ENCODE peak calls at places on chromosomes 4 and X, in nine cellular contexts. One of them, this sample, is unnamed.

GRCh38 chr4:108846568-108846967 is 83.7 kb upstream of the ETNPPL start:
- DNase-seq in WTC11: no peak
- DNase-seq in activated naive CD4-positive, alpha-beta T cell treated with anti-CD3 and anti-CD28 coated beads for 36 hours: no peak
- DNase-seq in stimulated activated CD4-positive, alpha-beta T cell treated with anti-CD3 and anti-CD28 coated beads, Interleukin-1b, Interleukin-23, amount 100 ng/mL, for 1 hour: no peak
- DNase-seq in MCF 10A: no peak
- DNase-seq in A549: no peak
- DNase-seq in endothelial cell: no peak
- DNase-seq in activated gamma-delta T cell treated with Interleukin-2 at 50 U/mL for 16 hours: no peak
- DNase-seq in T-helper 9 cell: no peak
- DNase-seq in this sample: no peak

GRCh38 chr4:31580843-31581242 is 860.7 kb downstream of the PCDH7 start:
- DNase-seq in WTC11: no peak
- DNase-seq in activated naive CD4-positive, alpha-beta T cell treated with anti-CD3 and anti-CD28 coated beads for 36 hours: no peak
- DNase-seq in stimulated activated CD4-positive, alpha-beta T cell treated with anti-CD3 and anti-CD28 coated beads, Interleukin-1b, Interleukin-23, amount 100 ng/mL, for 1 hour: no peak
- DNase-seq in MCF 10A: no peak
- DNase-seq in A549: no peak
- DNase-seq in endothelial cell: no peak
- DNase-seq in activated gamma-delta T cell treated with Interleukin-2 at 50 U/mL for 16 hours: no peak
- DNase-seq in T-helper 9 cell: no peak
- DNase-seq in this sample: no peak

GRCh38 chr4:153936121-153936520 is 147.2 kb upstream of the SFRP2 start:
- DNase-seq in WTC11: no peak
- DNase-seq in activated naive CD4-positive, alpha-beta T cell treated with anti-CD3 and anti-CD28 coated beads for 36 hours: no peak
- DNase-seq in stimulated activated CD4-positive, alpha-beta T cell treated with anti-CD3 and anti-CD28 coated beads, Interleukin-1b, Interleukin-23, amount 100 ng/mL, for 1 hour: no peak
- DNase-seq in MCF 10A: no peak
- DNase-seq in A549: no peak
- DNase-seq in endothelial cell: no peak
- DNase-seq in activated gamma-delta T cell treated with Interleukin-2 at 50 U/mL for 16 hours: no peak
- DNase-seq in T-helper 9 cell: no peak
- DNase-seq in this sample: no peak

GRCh38 chr4:73704314-73705055 is 35.9 kb upstream of the CXCL8 start:
- DNase-seq in WTC11: no peak
- DNase-seq in activated naive CD4-positive, alpha-beta T cell treated with anti-CD3 and anti-CD28 coated beads for 36 hours: no peak
- DNase-seq in stimulated activated CD4-positive, alpha-beta T cell treated with anti-CD3 and anti-CD28 coated beads, Interleukin-1b, Interleukin-23, amount 100 ng/mL, for 1 hour: no peak
- DNase-seq in MCF 10A: peak
- DNase-seq in A549: peak
- DNase-seq in endothelial cell: no peak
- DNase-seq in activated gamma-delta T cell treated with Interleukin-2 at 50 U/mL for 16 hours: no peak
- DNase-seq in T-helper 9 cell: no peak
- DNase-seq in this sample: peak

GRCh38 chr4:100379583-100380105 is 138.2 kb downstream of the EMCN start:
- DNase-seq in WTC11: no peak
- DNase-seq in activated naive CD4-positive, alpha-beta T cell treated with anti-CD3 and anti-CD28 coated beads for 36 hours: no peak
- DNase-seq in stimulated activated CD4-positive, alpha-beta T cell treated with anti-CD3 and anti-CD28 coated beads, Interleukin-1b, Interleukin-23, amount 100 ng/mL, for 1 hour: no peak
- DNase-seq in MCF 10A: peak
- DNase-seq in A549: no peak
- DNase-seq in endothelial cell: no peak
- DNase-seq in activated gamma-delta T cell treated with Interleukin-2 at 50 U/mL for 16 hours: no peak
- DNase-seq in T-helper 9 cell: no peak
- DNase-seq in this sample: peak

GRCh38 chr4:158810487-158811215 is 41.8 kb downstream of the FNIP2 start:
- DNase-seq in WTC11: no peak
- DNase-seq in activated naive CD4-positive, alpha-beta T cell treated with anti-CD3 and anti-CD28 coated beads for 36 hours: peak
- DNase-seq in stimulated activated CD4-positive, alpha-beta T cell treated with anti-CD3 and anti-CD28 coated beads, Interleukin-1b, Interleukin-23, amount 100 ng/mL, for 1 hour: no peak
- DNase-seq in MCF 10A: peak
- DNase-seq in A549: peak
- DNase-seq in endothelial cell: no peak
- DNase-seq in activated gamma-delta T cell treated with Interleukin-2 at 50 U/mL for 16 hours: no peak
- DNase-seq in T-helper 9 cell: no peak
- DNase-seq in this sample: peak

GRCh38 chrX:40700640-40701342 is 34.6 kb downstream of the MED14 start:
- DNase-seq in WTC11: no peak
- DNase-seq in activated naive CD4-positive, alpha-beta T cell treated with anti-CD3 and anti-CD28 coated beads for 36 hours: no peak
- DNase-seq in stimulated activated CD4-positive, alpha-beta T cell treated with anti-CD3 and anti-CD28 coated beads, Interleukin-1b, Interleukin-23, amount 100 ng/mL, for 1 hour: no peak
- DNase-seq in MCF 10A: no peak
- DNase-seq in A549: no peak
- DNase-seq in endothelial cell: no peak
- DNase-seq in activated gamma-delta T cell treated with Interleukin-2 at 50 U/mL for 16 hours: no peak
- DNase-seq in T-helper 9 cell: no peak
- DNase-seq in this sample: no peak

GRCh38 chrX:43836435-43837184 is 45.6 kb downstream of the MAOB start:
- DNase-seq in WTC11: no peak
- DNase-seq in activated naive CD4-positive, alpha-beta T cell treated with anti-CD3 and anti-CD28 coated beads for 36 hours: no peak
- DNase-seq in stimulated activated CD4-positive, alpha-beta T cell treated with anti-CD3 and anti-CD28 coated beads, Interleukin-1b, Interleukin-23, amount 100 ng/mL, for 1 hour: no peak
- DNase-seq in MCF 10A: peak
- DNase-seq in A549: peak
- DNase-seq in endothelial cell: peak
- DNase-seq in activated gamma-delta T cell treated with Interleukin-2 at 50 U/mL for 16 hours: no peak
- DNase-seq in T-helper 9 cell: no peak
- DNase-seq in this sample: peak

GRCh38 chr4:23631255-23631950 is 258.4 kb downstream of the PPARGC1A start:
- DNase-seq in WTC11: no peak
- DNase-seq in activated naive CD4-positive, alpha-beta T cell treated with anti-CD3 and anti-CD28 coated beads for 36 hours: no peak
- DNase-seq in stimulated activated CD4-positive, alpha-beta T cell treated with anti-CD3 and anti-CD28 coated beads, Interleukin-1b, Interleukin-23, amount 100 ng/mL, for 1 hour: no peak
- DNase-seq in MCF 10A: peak
- DNase-seq in A549: no peak
- DNase-seq in endothelial cell: no peak
- DNase-seq in activated gamma-delta T cell treated with Interleukin-2 at 50 U/mL for 16 hours: no peak
- DNase-seq in T-helper 9 cell: no peak
- DNase-seq in this sample: no peak

GRCh38 chr4:21290562-21290961 is 590.3 kb downstream of the PACRGL start:
- DNase-seq in WTC11: no peak
- DNase-seq in activated naive CD4-positive, alpha-beta T cell treated with anti-CD3 and anti-CD28 coated beads for 36 hours: no peak
- DNase-seq in stimulated activated CD4-positive, alpha-beta T cell treated with anti-CD3 and anti-CD28 coated beads, Interleukin-1b, Interleukin-23, amount 100 ng/mL, for 1 hour: no peak
- DNase-seq in MCF 10A: no peak
- DNase-seq in A549: no peak
- DNase-seq in endothelial cell: no peak
- DNase-seq in activated gamma-delta T cell treated with Interleukin-2 at 50 U/mL for 16 hours: no peak
- DNase-seq in T-helper 9 cell: no peak
- DNase-seq in this sample: no peak

GRCh38 chr4:71066737-71067716 is 73.6 kb downstream of the DCK start:
- DNase-seq in WTC11: no peak
- DNase-seq in activated naive CD4-positive, alpha-beta T cell treated with anti-CD3 and anti-CD28 coated beads for 36 hours: no peak
- DNase-seq in stimulated activated CD4-positive, alpha-beta T cell treated with anti-CD3 and anti-CD28 coated beads, Interleukin-1b, Interleukin-23, amount 100 ng/mL, for 1 hour: no peak
- DNase-seq in MCF 10A: no peak
- DNase-seq in A549: peak
- DNase-seq in endothelial cell: no peak
- DNase-seq in activated gamma-delta T cell treated with Interleukin-2 at 50 U/mL for 16 hours: no peak
- DNase-seq in T-helper 9 cell: no peak
- DNase-seq in this sample: no peak

GRCh38 chrX:150438165-150438564 is 75.0 kb downstream of the MAMLD1 start:
- DNase-seq in WTC11: no peak
- DNase-seq in activated naive CD4-positive, alpha-beta T cell treated with anti-CD3 and anti-CD28 coated beads for 36 hours: no peak
- DNase-seq in stimulated activated CD4-positive, alpha-beta T cell treated with anti-CD3 and anti-CD28 coated beads, Interleukin-1b, Interleukin-23, amount 100 ng/mL, for 1 hour: no peak
- DNase-seq in MCF 10A: peak
- DNase-seq in A549: no peak
- DNase-seq in endothelial cell: no peak
- DNase-seq in activated gamma-delta T cell treated with Interleukin-2 at 50 U/mL for 16 hours: no peak
- DNase-seq in T-helper 9 cell: no peak
- DNase-seq in this sample: no peak

GRCh38 chrX:120559799-120560198 is 963 bp downstream of the CUL4B start:
- DNase-seq in WTC11: no peak
- DNase-seq in activated naive CD4-positive, alpha-beta T cell treated with anti-CD3 and anti-CD28 coated beads for 36 hours: no peak
- DNase-seq in stimulated activated CD4-positive, alpha-beta T cell treated with anti-CD3 and anti-CD28 coated beads, Interleukin-1b, Interleukin-23, amount 100 ng/mL, for 1 hour: no peak
- DNase-seq in MCF 10A: peak
- DNase-seq in A549: no peak
- DNase-seq in endothelial cell: no peak
- DNase-seq in activated gamma-delta T cell treated with Interleukin-2 at 50 U/mL for 16 hours: no peak
- DNase-seq in T-helper 9 cell: no peak
- DNase-seq in this sample: peak

GRCh38 chr4:114734581-114734980 is 136.0 kb downstream of the UGT8 start:
- DNase-seq in WTC11: no peak
- DNase-seq in activated naive CD4-positive, alpha-beta T cell treated with anti-CD3 and anti-CD28 coated beads for 36 hours: no peak
- DNase-seq in stimulated activated CD4-positive, alpha-beta T cell treated with anti-CD3 and anti-CD28 coated beads, Interleukin-1b, Interleukin-23, amount 100 ng/mL, for 1 hour: no peak
- DNase-seq in MCF 10A: no peak
- DNase-seq in A549: no peak
- DNase-seq in endothelial cell: no peak
- DNase-seq in activated gamma-delta T cell treated with Interleukin-2 at 50 U/mL for 16 hours: no peak
- DNase-seq in T-helper 9 cell: no peak
- DNase-seq in this sample: no peak

GRCh38 chr4:42159271-42160001 is 7.0 kb upstream of the BEND4 start:
- DNase-seq in WTC11: no peak
- DNase-seq in activated naive CD4-positive, alpha-beta T cell treated with anti-CD3 and anti-CD28 coated beads for 36 hours: no peak
- DNase-seq in stimulated activated CD4-positive, alpha-beta T cell treated with anti-CD3 and anti-CD28 coated beads, Interleukin-1b, Interleukin-23, amount 100 ng/mL, for 1 hour: no peak
- DNase-seq in MCF 10A: no peak
- DNase-seq in A549: no peak
- DNase-seq in endothelial cell: no peak
- DNase-seq in activated gamma-delta T cell treated with Interleukin-2 at 50 U/mL for 16 hours: no peak
- DNase-seq in T-helper 9 cell: no peak
- DNase-seq in this sample: no peak

GRCh38 chrX:16517206-16517605 is 132.8 kb upstream of the S100G start:
- DNase-seq in WTC11: no peak
- DNase-seq in activated naive CD4-positive, alpha-beta T cell treated with anti-CD3 and anti-CD28 coated beads for 36 hours: no peak
- DNase-seq in stimulated activated CD4-positive, alpha-beta T cell treated with anti-CD3 and anti-CD28 coated beads, Interleukin-1b, Interleukin-23, amount 100 ng/mL, for 1 hour: no peak
- DNase-seq in MCF 10A: no peak
- DNase-seq in A549: no peak
- DNase-seq in endothelial cell: no peak
- DNase-seq in activated gamma-delta T cell treated with Interleukin-2 at 50 U/mL for 16 hours: no peak
- DNase-seq in T-helper 9 cell: no peak
- DNase-seq in this sample: no peak

GRCh38 chr4:125517831-125518230 is 203.1 kb downstream of the FAT4 start:
- DNase-seq in WTC11: no peak
- DNase-seq in activated naive CD4-positive, alpha-beta T cell treated with anti-CD3 and anti-CD28 coated beads for 36 hours: no peak
- DNase-seq in stimulated activated CD4-positive, alpha-beta T cell treated with anti-CD3 and anti-CD28 coated beads, Interleukin-1b, Interleukin-23, amount 100 ng/mL, for 1 hour: no peak
- DNase-seq in MCF 10A: no peak
- DNase-seq in A549: no peak
- DNase-seq in endothelial cell: no peak
- DNase-seq in activated gamma-delta T cell treated with Interleukin-2 at 50 U/mL for 16 hours: no peak
- DNase-seq in T-helper 9 cell: no peak
- DNase-seq in this sample: no peak

GRCh38 chrX:11499076-11500044 is 166.4 kb downstream of the ARHGAP6 start:
- DNase-seq in WTC11: no peak
- DNase-seq in activated naive CD4-positive, alpha-beta T cell treated with anti-CD3 and anti-CD28 coated beads for 36 hours: no peak
- DNase-seq in stimulated activated CD4-positive, alpha-beta T cell treated with anti-CD3 and anti-CD28 coated beads, Interleukin-1b, Interleukin-23, amount 100 ng/mL, for 1 hour: no peak
- DNase-seq in MCF 10A: peak
- DNase-seq in A549: no peak
- DNase-seq in endothelial cell: no peak
- DNase-seq in activated gamma-delta T cell treated with Interleukin-2 at 50 U/mL for 16 hours: no peak
- DNase-seq in T-helper 9 cell: no peak
- DNase-seq in this sample: no peak

GRCh38 chr4:42953316-42953715 is 60.8 kb downstream of the GRXCR1 start:
- DNase-seq in WTC11: no peak
- DNase-seq in activated naive CD4-positive, alpha-beta T cell treated with anti-CD3 and anti-CD28 coated beads for 36 hours: no peak
- DNase-seq in stimulated activated CD4-positive, alpha-beta T cell treated with anti-CD3 and anti-CD28 coated beads, Interleukin-1b, Interleukin-23, amount 100 ng/mL, for 1 hour: no peak
- DNase-seq in MCF 10A: no peak
- DNase-seq in A549: no peak
- DNase-seq in endothelial cell: no peak
- DNase-seq in activated gamma-delta T cell treated with Interleukin-2 at 50 U/mL for 16 hours: no peak
- DNase-seq in T-helper 9 cell: no peak
- DNase-seq in this sample: no peak

GRCh38 chr4:103915224-103915869 is 195.6 kb upstream of the TACR3 start:
- DNase-seq in WTC11: no peak
- DNase-seq in activated naive CD4-positive, alpha-beta T cell treated with anti-CD3 and anti-CD28 coated beads for 36 hours: no peak
- DNase-seq in stimulated activated CD4-positive, alpha-beta T cell treated with anti-CD3 and anti-CD28 coated beads, Interleukin-1b, Interleukin-23, amount 100 ng/mL, for 1 hour: no peak
- DNase-seq in MCF 10A: peak
- DNase-seq in A549: peak
- DNase-seq in endothelial cell: no peak
- DNase-seq in activated gamma-delta T cell treated with Interleukin-2 at 50 U/mL for 16 hours: no peak
- DNase-seq in T-helper 9 cell: no peak
- DNase-seq in this sample: peak

GRCh38 chr4:158750379-158750778 is 18.4 kb upstream of the FNIP2 start:
- DNase-seq in WTC11: no peak
- DNase-seq in activated naive CD4-positive, alpha-beta T cell treated with anti-CD3 and anti-CD28 coated beads for 36 hours: no peak
- DNase-seq in stimulated activated CD4-positive, alpha-beta T cell treated with anti-CD3 and anti-CD28 coated beads, Interleukin-1b, Interleukin-23, amount 100 ng/mL, for 1 hour: no peak
- DNase-seq in MCF 10A: no peak
- DNase-seq in A549: no peak
- DNase-seq in endothelial cell: no peak
- DNase-seq in activated gamma-delta T cell treated with Interleukin-2 at 50 U/mL for 16 hours: no peak
- DNase-seq in T-helper 9 cell: no peak
- DNase-seq in this sample: no peak

GRCh38 chr4:137664416-137664815 is 132.1 kb upstream of the PCDH18 start:
- DNase-seq in WTC11: no peak
- DNase-seq in activated naive CD4-positive, alpha-beta T cell treated with anti-CD3 and anti-CD28 coated beads for 36 hours: no peak
- DNase-seq in stimulated activated CD4-positive, alpha-beta T cell treated with anti-CD3 and anti-CD28 coated beads, Interleukin-1b, Interleukin-23, amount 100 ng/mL, for 1 hour: no peak
- DNase-seq in MCF 10A: no peak
- DNase-seq in A549: no peak
- DNase-seq in endothelial cell: no peak
- DNase-seq in activated gamma-delta T cell treated with Interleukin-2 at 50 U/mL for 16 hours: no peak
- DNase-seq in T-helper 9 cell: no peak
- DNase-seq in this sample: no peak

GRCh38 chr4:95165926-95166524 is 382.7 kb downstream of the UNC5C start:
- DNase-seq in WTC11: no peak
- DNase-seq in activated naive CD4-positive, alpha-beta T cell treated with anti-CD3 and anti-CD28 coated beads for 36 hours: peak
- DNase-seq in stimulated activated CD4-positive, alpha-beta T cell treated with anti-CD3 and anti-CD28 coated beads, Interleukin-1b, Interleukin-23, amount 100 ng/mL, for 1 hour: no peak
- DNase-seq in MCF 10A: peak
- DNase-seq in A549: peak
- DNase-seq in endothelial cell: peak
- DNase-seq in activated gamma-delta T cell treated with Interleukin-2 at 50 U/mL for 16 hours: no peak
- DNase-seq in T-helper 9 cell: no peak
- DNase-seq in this sample: peak